ENCODE peak calls at places on chromosomes 7 and 10, in six cellular contexts. E is left ventricle myocardium inferior, F is cardiac muscle cell, C is heart left ventricle, R is colonic mucosa, U is HepG2. J is an unnamed sample. For H3K4me1, H3K9me3 and H3K27me3, the result is how much of the 10 kb centered on the place peaks cover.

GRCh38 chr7:99562832-99563231 is 4.4 kb downstream of the ZNF655 start:
- DNase-seq in E (no peak), F (peak), C (no peak), R (peak), U (peak), J (no peak)

GRCh38 chr7:12358694-12359093 is 45.0 kb downstream of the VWDE start:
- DNase-seq in E (no peak), F (no peak), C (no peak), R (no peak), U (no peak), J (peak)

GRCh38 chr7:151684408-151685175 is 164.9 kb upstream of the RHEB start:
- DNase-seq in E (no peak), F (no peak), C (no peak), R (no peak), U (no peak), J (no peak)

GRCh38 chr7:123366991-123367390 is 167.2 kb upstream of the SLC13A1 start:
- DNase-seq in E (no peak), F (no peak), C (no peak), R (no peak), U (no peak), J (no peak)

GRCh38 chr10:51700228-51700835 is 937 bp upstream of the CSTF2T start:
- DNase-seq in E (no peak), F (peak), C (no peak), R (peak), U (no peak), J (no peak)

GRCh38 chr10:794382-794956 is 105.0 kb upstream of the DIP2C start:
- DNase-seq in E (no peak), F (peak), C (no peak), R (no peak), U (peak), J (no peak)

GRCh38 chr10:120486671-120487205 is 29.7 kb downstream of the PLPP4 start:
- DNase-seq in E (no peak), F (no peak), C (no peak), R (no peak), U (no peak), J (no peak)

GRCh38 chr7:54904130-54904529 is 114.7 kb upstream of the EGFR start:
- DNase-seq in E (no peak), F (peak), C (no peak), R (no peak), U (no peak), J (no peak)

GRCh38 chr7:100023526-100023925 is 8.1 kb downstream of the ZKSCAN1 start:
- DNase-seq in E (no peak), F (no peak), C (no peak), R (no peak), U (no peak), J (no peak)

GRCh38 chr7:80236696-80237095 is 102.1 kb downstream of the GNAI1 start:
- DNase-seq in E (no peak), F (no peak), C (no peak), R (no peak), U (no peak), J (no peak)

GRCh38 chr7:137657476-137658193 is 189.1 kb downstream of the DGKI start:
- DNase-seq in E (no peak), F (no peak), C (no peak), R (no peak), U (no peak), J (no peak)

GRCh38 chr7:4216016-4216415 is 466.1 kb upstream of the FOXK1 start:
- DNase-seq in E (no peak), F (no peak), C (no peak), R (no peak), U (no peak), J (no peak)

GRCh38 chr7:13908667-13909382 is 80.6 kb downstream of the ETV1 start:
- DNase-seq in E (no peak), F (no peak), C (no peak), R (no peak), U (no peak), J (no peak)

GRCh38 chr10:130341325-130341724 is 205.1 kb downstream of the GLRX3 start:
- DNase-seq in E (no peak), F (no peak), C (no peak), R (no peak), U (no peak), J (no peak)

GRCh38 chr10:61974611-61975010 is 73.1 kb downstream of the ARID5B start:
- DNase-seq in E (peak), F (peak), C (no peak), R (peak), U (no peak), J (peak)

GRCh38 chr10:14556285-14556956 is 218.3 kb downstream of the FAM107B start:
- DNase-seq in E (no peak), F (no peak), C (no peak), R (no peak), U (peak), J (peak)

GRCh38 chr10:13665516-13666262 is 78.9 kb downstream of the PRPF18 start:
- DNase-seq in E (no peak), F (no peak), C (no peak), R (no peak), U (no peak), J (no peak)

GRCh38 chr10:36676321-36677169 is 448.9 kb upstream of the ANKRD30A start:
- DNase-seq in E (no peak), F (peak), C (no peak), R (no peak), U (no peak), J (no peak)

GRCh38 chr10:123868058-123868995 is 23.3 kb downstream of the CPXM2 start:
- DNase-seq in E (no peak), F (no peak), C (no peak), R (no peak), U (peak), J (no peak)

GRCh38 chr7:12771378-12771877 is 84.0 kb downstream of the ARL4A start:
- DNase-seq in E (no peak), F (peak), C (no peak), R (peak), U (no peak), J (no peak)

GRCh38 chr7:149774237-149775175 is 1.1 kb upstream of the ZNF467 start:
- DNase-seq in E (no peak), F (peak), C (peak), R (no peak), U (no peak), J (peak)

GRCh38 chr10:114026189-114027040 is 17.3 kb upstream of the ADRB1 start:
- DNase-seq in E (no peak), F (peak), C (no peak), R (no peak), U (peak), J (no peak)

GRCh38 chr10:73506491-73506890 is 10.7 kb upstream of the PPP3CB start:
- DNase-seq in E (no peak), F (no peak), C (no peak), R (no peak), U (no peak), J (no peak)

GRCh38 chr10:44776181-44776580 is 135.0 kb upstream of the TMEM72 start:
- DNase-seq in E (no peak), F (no peak), C (no peak), R (no peak), U (no peak), J (no peak)

GRCh38 chr10:101495324-101495925 is 92.6 kb downstream of the POLL start:
- DNase-seq in E (no peak), F (peak), C (no peak), R (no peak), U (peak), J (peak)

GRCh38 chr10:106540606-106541005 is 623.9 kb downstream of the SORCS1 start:
- DNase-seq in E (no peak), F (peak), C (no peak), R (no peak), U (no peak), J (no peak)

GRCh38 chr10:48399056-48399541 is 92.6 kb downstream of the MAPK8 start:
- DNase-seq in E (no peak), F (no peak), C (no peak), R (no peak), U (no peak), J (no peak)

GRCh38 chr7:154914580-154915380 is 88.1 kb downstream of the PAXIP1 start:
- DNase-seq in E (no peak), F (no peak), C (no peak), R (no peak), U (no peak), J (no peak)

GRCh38 chr10:99809931-99810615 is 27.6 kb downstream of the ABCC2 start:
- DNase-seq in E (no peak), F (peak), C (no peak), R (no peak), U (no peak), J (no peak)

GRCh38 chr7:128402346-128402745 is 7.4 kb downstream of the IMPDH1 start:
- DNase-seq in E (no peak), F (no peak), C (no peak), R (no peak), U (no peak), J (no peak)

GRCh38 chr7:128405345-128406146 is 4.2 kb downstream of the IMPDH1 start:
- DNase-seq in E (peak), F (peak), C (peak), R (peak), U (no peak), J (peak)

GRCh38 chr7:128404143-128404681 is 5.6 kb downstream of the IMPDH1 start:
- DNase-seq in E (no peak), F (no peak), C (no peak), R (peak), U (no peak), J (no peak)

GRCh38 chr7:128404826-128405344 is 4.9 kb downstream of the IMPDH1 start:
- DNase-seq in E (no peak), F (no peak), C (no peak), R (peak), U (no peak), J (peak)

GRCh38 chr7:128403676-128404075 is 6.1 kb downstream of the IMPDH1 start:
- DNase-seq in E (no peak), F (no peak), C (no peak), R (no peak), U (no peak), J (no peak)
- H3K4me1 ChIP-seq in E (under half), F (under half), C (under half), R (under half), U (half or more), J (under half)

DNA sequence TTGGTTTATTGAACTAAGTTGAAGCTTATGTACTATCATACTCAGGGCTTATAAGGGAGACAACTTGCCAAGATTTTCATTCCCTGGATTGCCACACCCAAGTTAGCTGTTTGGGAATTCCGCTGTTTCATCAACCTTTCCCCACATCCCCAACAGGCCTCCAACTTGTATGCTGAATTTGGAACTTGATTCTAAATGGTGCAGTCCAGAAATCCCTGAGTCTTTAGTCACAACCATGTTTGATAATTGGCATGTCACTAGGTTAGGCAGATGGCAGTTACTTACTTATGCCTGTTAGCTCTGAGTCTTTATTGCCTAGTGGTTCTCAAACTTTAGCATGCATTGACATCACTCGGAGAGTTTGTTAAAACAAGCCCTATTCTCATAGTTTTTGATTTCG is 135.4 kb upstream of the PRPS1L1 start:
- DNase-seq in E (no peak), F (peak), C (no peak), R (no peak), U (no peak), J (no peak)
- H3K9me3 ChIP-seq in E (under half), F (under half), C (under half), R (under half), U (under half), J (under half)

GRCh38 chr7:31058122-31058521 is 6.0 kb downstream of the ADCYAP1R1 start:
- DNase-seq in E (no peak), F (no peak), C (no peak), R (no peak), U (no peak), J (no peak)
- H3K27me3 ChIP-seq in E (half or more), F (under half), C (under half), R (under half), U (under half), J (under half)

GRCh38 chr10:80200687-80201086 is 4.7 kb downstream of the ANXA11 start:
- DNase-seq in E (no peak), F (no peak), C (no peak), R (no peak), U (no peak), J (no peak)

GRCh38 chr10:80202934-80203834 is 2.2 kb downstream of the ANXA11 start:
- DNase-seq in E (peak), F (peak), C (peak), R (peak), U (peak), J (peak)

GRCh38 chr10:80200259-80200658 is 5.1 kb downstream of the ANXA11 start:
- DNase-seq in E (no peak), F (no peak), C (no peak), R (no peak), U (no peak), J (no peak)

GRCh38 chr10:80199828-80200227 is 5.5 kb downstream of the ANXA11 start:
- DNase-seq in E (no peak), F (peak), C (no peak), R (peak), U (no peak), J (no peak)

GRCh38 chr10:80201592-80202256 is 3.6 kb downstream of the ANXA11 start:
- DNase-seq in E (peak), F (no peak), C (peak), R (no peak), U (no peak), J (no peak)
- H3K4me1 ChIP-seq in E (half or more), F (under half), C (half or more), R (half or more), U (half or more), J (under half)

GRCh38 chr10:12655940-12656339 is 306.6 kb downstream of the CAMK1D start:
- DNase-seq in E (no peak), F (no peak), C (no peak), R (no peak), U (no peak), J (no peak)
- H3K9me3 ChIP-seq in E (under half), F (under half), C (under half), R (under half), U (under half), J (under half)

GRCh38 chr7:27103489-27104226 is 1.2 kb upstream of the HOXA2 start:
- DNase-seq in E (no peak), F (no peak), C (no peak), R (peak), U (no peak), J (no peak)
- H3K27me3 ChIP-seq in E (half or more), F (half or more), C (half or more), R (under half), U (under half), J (under half)

J was measured in HAP-1.